ENCODE peak calls at places on chromosomes 11 and 22, in eight cellular contexts. K is activated effector memory CD4-positive, alpha-beta T cell treated with Interleukin-2 at 50 U/mL for 16 hours; E is AG04450; A is naive B cell; U is fibroblast of mammary gland; O is COLO829; B is pancreas; Y is cardiac muscle cell. S is an unnamed sample.

GRCh38 chr11:67119577-67120391 is 721 bp downstream of the KDM2A start:
- DNase-seq in E (no peak), B (peak; percentile 36), U (no peak), Y (peak; percentile 46), A (peak; percentile 16), O (no peak), K (no peak), S (peak; percentile 48)

GRCh38 chr22:20428496-20429253 is 8.9 kb downstream of the SCARF2 start:
- DNase-seq in K (no peak), U (no peak), B (no peak), E (no peak), A (no peak), O (no peak), Y (no peak), S (no peak)

GRCh38 chr11:48066881-48067800 is 86.8 kb downstream of the PTPRJ start:
- DNase-seq in U (peak; percentile 55), Y (no peak), K (no peak), B (no peak), O (no peak), E (no peak), A (no peak), S (no peak)

GRCh38 chr11:34162507-34162848 is 57.0 kb downstream of the NAT10 start:
- DNase-seq in U (no peak), Y (no peak), B (no peak), O (no peak), A (no peak), E (no peak), K (no peak), S (no peak)

GRCh38 chr11:112219476-112220232 is 6.6 kb upstream of the PTS start:
- DNase-seq in E (peak; percentile 52), K (peak; percentile 8), U (peak; percentile 82), B (no peak), Y (peak; percentile 67), A (peak; percentile 62), O (peak; percentile 61), S (peak; percentile 61)

GRCh38 chr11:27858901-27859300 is 158.6 kb upstream of the BDNF start:
- DNase-seq in A (no peak), B (no peak), Y (no peak), E (no peak), U (no peak), K (no peak), O (no peak), S (no peak)

GRCh38 chr22:39917776-39918493 is 17.1 kb downstream of the GRAP2 start:
- DNase-seq in B (no peak), E (no peak), A (no peak), Y (no peak), O (no peak), K (no peak), U (peak; percentile 12), S (no peak)

GRCh38 chr11:26936109-26936508 is 57.8 kb upstream of the FIBIN start:
- DNase-seq in E (no peak), A (no peak), U (no peak), O (no peak), K (no peak), Y (no peak), B (no peak), S (no peak)

GRCh38 chr11:70505331-70505731 is 107.0 kb downstream of the CTTN start:
- DNase-seq in O (no peak), E (no peak), Y (no peak), U (no peak), B (peak; percentile 11), K (no peak), A (no peak), S (no peak)

GRCh38 chr11:41235670-41236069 is 223.8 kb downstream of the LRRC4C start:
- DNase-seq in E (no peak), B (no peak), U (no peak), Y (no peak), A (no peak), O (no peak), K (no peak), S (no peak)